ENCODE peak calls at places on chromosomes 13 and 19, in seven cellular contexts. C is osteoblast; P is GM13977; L is Right ventricle myocardium superior; J is stimulated activated CD4-positive, alpha-beta T cell treated with anti-CD3 and anti-CD28 coated beads, Interleukin-2, amount 100 ng/mL, for 48 hours; V is T-helper 1 cell; R is ELF-1. U is an unnamed sample.

GRCh38 chr13:48437381-48437780 is 24.5 kb upstream of the LPAR6 start:
- DNase-seq in C (no peak), P (no peak), L (peak; percentile 81), J (no peak), V (no peak), R (no peak), U (no peak)

GRCh38 chr13:38582133-38582532 is 104.7 kb upstream of the FREM2 start:
- DNase-seq in C (no peak), P (peak; percentile 7), L (no peak), J (no peak), V (no peak), R (no peak), U (no peak)

GRCh38 chr13:99415851-99416331 is 85.4 kb upstream of the TM9SF2 start:
- DNase-seq in C (no peak), P (no peak), L (no peak), J (no peak), V (no peak), R (no peak), U (no peak)

GRCh38 chr13:51148952-51149573 is 38.0 kb upstream of the C13orf42 start:
- DNase-seq in C (no peak), P (no peak), L (no peak), J (no peak), V (no peak), R (peak; percentile 86), U (no peak)

GRCh38 chr13:100175078-100175802 is 86.3 kb downstream of the PCCA start:
- DNase-seq in C (no peak), P (no peak), L (no peak), J (no peak), V (no peak), R (no peak), U (no peak)

GRCh38 chr19:488505-489417 is 7.5 kb upstream of the MADCAM1 start:
- DNase-seq in C (peak; percentile 100), P (peak; percentile 99), L (peak; percentile 99), J (peak; percentile 91), V (peak; percentile 87), R (peak; percentile 79), U (peak; percentile 64)

GRCh38 chr19:8319807-8320520 is 1.2 kb downstream of the NDUFA7 start:
- DNase-seq in C (no peak), P (no peak), L (no peak), J (no peak), V (no peak), R (no peak), U (no peak)

GRCh38 chr19:40623403-40624239 is 22.5 kb downstream of the LTBP4 start:
- DNase-seq in C (peak; percentile 81), P (no peak), L (no peak), J (no peak), V (no peak), R (peak; percentile 99), U (no peak)

GRCh38 chr13:33722216-33722900 is 95.6 kb upstream of the RFC3 start:
- DNase-seq in C (no peak), P (peak; percentile 28), L (no peak), J (no peak), V (no peak), R (no peak), U (no peak)

GRCh38 chr13:20411638-20412342 is 113.9 kb downstream of the CRYL1 start:
- DNase-seq in C (no peak), P (peak; percentile 79), L (no peak), J (no peak), V (no peak), R (peak; percentile 41), U (no peak)

GRCh38 chr19:5261151-5261890 is 79.3 kb downstream of the PTPRS start:
- DNase-seq in C (peak; percentile 43), P (no peak), L (peak; percentile 24), J (no peak), V (no peak), R (peak; percentile 46), U (peak; percentile 36)

GRCh38 chr19:38142176-38143035 is 81.6 kb downstream of the DPF1 start:
- DNase-seq in C (peak; percentile 91), P (peak; percentile 58), L (peak; percentile 63), J (peak; percentile 27), V (no peak), R (peak; percentile 81), U (no peak)

GRCh38 chr19:46646402-46646801 is 10.4 kb upstream of the GNG8 start:
- DNase-seq in C (no peak), P (no peak), L (no peak), J (no peak), V (no peak), R (no peak), U (no peak)

GRCh38 chr19:39471756-39472536 is 8.7 kb upstream of the TIMM50 start:
- DNase-seq in C (no peak), P (no peak), L (no peak), J (no peak), V (no peak), R (no peak), U (no peak)

GRCh38 chr13:33262997-33263396 is 22.6 kb downstream of the STARD13 start:
- DNase-seq in C (no peak), P (no peak), L (no peak), J (no peak), V (no peak), R (no peak), U (no peak)

GRCh38 chr19:42189133-42189532 is 28.3 kb downstream of the DEDD2 start:
- DNase-seq in C (peak; percentile 78), P (no peak), L (no peak), J (no peak), V (no peak), R (no peak), U (no peak)

GRCh38 chr13:50611117-50611781 is 232.2 kb downstream of the DLEU7 start:
- DNase-seq in C (no peak), P (no peak), L (no peak), J (no peak), V (no peak), R (no peak), U (no peak)

GRCh38 chr19:56291857-56292256 is 19.3 kb downstream of the EDDM13 start:
- DNase-seq in C (peak; percentile 10), P (no peak), L (no peak), J (no peak), V (no peak), R (no peak), U (no peak)

GRCh38 chr13:27783111-27783510 is 9.2 kb upstream of the GSX1 start:
- DNase-seq in C (no peak), P (no peak), L (no peak), J (no peak), V (no peak), R (peak; percentile 83), U (no peak)

GRCh38 chr13:97015661-97016350 is 21.5 kb upstream of the OXGR1 start:
- DNase-seq in C (no peak), P (no peak), L (no peak), J (no peak), V (no peak), R (no peak), U (no peak)

GRCh38 chr13:60032836-60033235 is 130.9 kb downstream of the DIAPH3 start:
- DNase-seq in C (no peak), P (no peak), L (no peak), J (no peak), V (no peak), R (no peak), U (no peak)

GRCh38 chr13:111939285-111940278 is 127.4 kb upstream of the SOX1 start:
- DNase-seq in C (no peak), P (no peak), L (peak; percentile 10), J (no peak), V (no peak), R (no peak), U (no peak)

GRCh38 chr19:3369337-3370213 is 3.2 kb downstream of the NFIC start:
- DNase-seq in C (peak; percentile 98), P (peak; percentile 75), L (peak; percentile 80), J (no peak), V (no peak), R (no peak), U (no peak)

GRCh38 chr19:42111811-42112210 is 20.4 kb downstream of the POU2F2 start:
- DNase-seq in C (peak; percentile 10), P (no peak), L (no peak), J (no peak), V (no peak), R (no peak), U (peak; percentile 36)

GRCh38 chr13:74930402-74931165 is 551.4 kb downstream of the TBC1D4 start:
- DNase-seq in C (peak; percentile 44), P (no peak), L (no peak), J (no peak), V (no peak), R (no peak), U (peak; percentile 44)

GRCh38 chr13:78100481-78100880 is 181.8 kb upstream of the EDNRB start:
- DNase-seq in C (no peak), P (no peak), L (no peak), J (no peak), V (no peak), R (no peak), U (no peak)

GRCh38 chr13:93778548-93778947 is 551.9 kb downstream of the GPC6 start:
- DNase-seq in C (no peak), P (no peak), L (no peak), J (no peak), V (no peak), R (no peak), U (no peak)

GRCh38 chr13:50684366-50684765 is 159.1 kb downstream of the DLEU7 start:
- DNase-seq in C (no peak), P (no peak), L (no peak), J (no peak), V (no peak), R (no peak), U (no peak)

GRCh38 chr19:52735734-52736133 is 890 bp upstream of the ZNF611 start:
- DNase-seq in C (peak; percentile 54), P (no peak), L (peak; percentile 85), J (no peak), V (no peak), R (peak; percentile 97), U (no peak)

GRCh38 chr13:109790951-109791605 is 4.7 kb upstream of the IRS2 start:
- DNase-seq in C (no peak), P (no peak), L (no peak), J (no peak), V (no peak), R (peak; percentile 35), U (no peak)

GRCh38 chr19:48632692-48633147 is 4.5 kb downstream of the DBP start:
- DNase-seq in C (peak; percentile 83), P (no peak), L (peak; percentile 62), J (no peak), V (no peak), R (peak; percentile 39), U (no peak)

U was measured in epithelial cell of prostate.